ENCODE peak calls at places on chromosome 14, in seven cellular contexts. I is tibial nerve, F is psoas muscle, C is HCT116, K is colonic mucosa, Q is adipocyte, Z is foreskin keratinocyte. G is an unnamed sample.

GRCh38 chr14:96104469-96105057 is 65.4 kb downstream of the C14orf132 start:
- DNase-seq in Q (peak; percentile 99), I (peak; percentile 90), Z (peak; percentile 29), K (peak; percentile 79), F (peak; percentile 90), C (no peak), G (peak; percentile 97)

GRCh38 chr14:51283402-51283825 is 43.4 kb downstream of the TMX1 start:
- DNase-seq in K (no peak), C (peak; percentile 36), Z (peak; percentile 83), I (no peak), Q (peak; percentile 97), F (no peak), G (peak; percentile 85)

GRCh38 chr14:92026548-92027190 is 13.2 kb downstream of the TRIP11 start:
- DNase-seq in I (no peak), K (no peak), F (no peak), C (no peak), Z (no peak), Q (no peak), G (no peak)

GRCh38 chr14:35789651-35790050 is 19.4 kb downstream of the RALGAPA1 start:
- DNase-seq in I (no peak), Z (peak; percentile 6), C (no peak), F (no peak), Q (no peak), K (no peak), G (no peak)

GRCh38 chr14:59004012-59004411 is 184.5 kb upstream of the DAAM1 start:
- DNase-seq in I (no peak), Z (no peak), F (no peak), Q (peak; percentile 42), C (no peak), K (no peak), G (no peak)

GRCh38 chr14:85037411-85037810 is 492.5 kb upstream of the FLRT2 start:
- DNase-seq in I (no peak), Z (peak; percentile 17), F (no peak), Q (peak; percentile 8), C (no peak), K (no peak), G (no peak)

GRCh38 chr14:94180655-94181271 is 6.6 kb downstream of the PPP4R4 start:
- DNase-seq in F (no peak), C (peak; percentile 35), I (no peak), Q (peak; percentile 86), Z (no peak), K (no peak), G (peak; percentile 34)

GRCh38 chr14:98582276-98582675 is 689.7 kb downstream of the BCL11B start:
- DNase-seq in I (no peak), F (no peak), Q (no peak), Z (no peak), C (no peak), K (no peak), G (no peak)

GRCh38 chr14:21264025-21264801 is 5.0 kb downstream of the HNRNPC start:
- DNase-seq in K (no peak), F (no peak), Z (peak; percentile 81), I (no peak), C (no peak), Q (peak; percentile 71), G (no peak)

GRCh38 chr14:30158299-30158698 is 230.7 kb upstream of the PRKD1 start:
- DNase-seq in I (no peak), F (no peak), K (no peak), Q (no peak), C (no peak), Z (no peak), G (no peak)

GRCh38 chr14:59321184-59321952 is 132.9 kb downstream of the DAAM1 start:
- DNase-seq in Z (peak; percentile 91), K (no peak), I (no peak), Q (peak; percentile 50), F (no peak), C (no peak), G (no peak)

GRCh38 chr14:91899213-91899612 is 31.9 kb upstream of the TC2N start:
- DNase-seq in K (peak; percentile 52), C (no peak), F (no peak), Z (no peak), Q (no peak), I (no peak), G (no peak)

GRCh38 chr14:63956326-63956725 is 103.5 kb downstream of the SYNE2 start:
- DNase-seq in Z (peak; percentile 56), C (no peak), Q (no peak), I (no peak), K (no peak), F (no peak), G (no peak)

GRCh38 chr14:65229431-65230286 is 127.3 kb upstream of the MAX start:
- DNase-seq in Q (peak; percentile 66), F (peak; percentile 63), Z (no peak), C (no peak), K (peak; percentile 58), I (no peak), G (peak; percentile 78)

GRCh38 chr14:50668008-50668851 is at the start of gene SAV1:
- DNase-seq in Q (peak; percentile 94), I (peak; percentile 76), K (peak; percentile 82), C (peak; percentile 52), Z (peak; percentile 76), F (peak; percentile 91), G (peak; percentile 90)

GRCh38 chr14:51082394-51082793 is 12.5 kb downstream of the TRIM9 start:
- DNase-seq in I (no peak), Z (no peak), K (no peak), Q (no peak), F (no peak), C (no peak), G (no peak)

GRCh38 chr14:65226824-65227604 is 124.7 kb upstream of the MAX start:
- DNase-seq in F (no peak), Z (peak; percentile 47), Q (peak; percentile 80), C (no peak), K (peak; percentile 86), I (no peak), G (no peak)

GRCh38 chr14:90201344-90201743 is 55.0 kb upstream of the PSMC1 start:
- DNase-seq in Q (no peak), F (no peak), I (no peak), C (no peak), Z (no peak), K (no peak), G (no peak)

GRCh38 chr14:52929192-52929807 is 21.6 kb downstream of the FERMT2 start:
- DNase-seq in F (no peak), I (no peak), Z (no peak), C (no peak), K (no peak), Q (no peak), G (no peak)

GRCh38 chr14:94123296-94123695 is 6.1 kb downstream of the IFI27L2 start:
- DNase-seq in I (no peak), C (no peak), Q (no peak), F (no peak), Z (no peak), K (peak; percentile 7), G (peak; percentile 27)

GRCh38 chr14:68075382-68076029 is 255.9 kb downstream of the RAD51B start:
- DNase-seq in I (no peak), Z (no peak), K (no peak), C (no peak), Q (no peak), F (no peak), G (no peak)

GRCh38 chr14:56339855-56340701 is 221.9 kb downstream of the PELI2 start:
- DNase-seq in K (peak; percentile 65), Q (peak; percentile 97), C (peak; percentile 53), Z (peak; percentile 81), F (peak; percentile 84), I (peak; percentile 77), G (peak; percentile 79)

GRCh38 chr14:76509291-76509690 is 133.4 kb downstream of the ESRRB start:
- DNase-seq in Z (no peak), F (no peak), C (no peak), Q (no peak), K (no peak), I (no peak), G (no peak)
- H3K4me1 ChIP-seq in Z (no peaks in the 10 kb centered on the region), F (no peaks in the 10 kb centered on the region), C (no peaks in the 10 kb centered on the region), Q (no peaks in the 10 kb centered on the region), K (no peaks in the 10 kb centered on the region), I (no peaks in the 10 kb centered on the region), G (no peaks in the 10 kb centered on the region)

GRCh38 chr14:24132061-24132685 is 1.7 kb downstream of the FITM1 start:
- DNase-seq in F (peak; percentile 70), Q (no peak), K (no peak), I (no peak), Z (no peak), C (no peak), G (no peak)
- H3K4me1 ChIP-seq in F (peaks cover 35% of the 10 kb centered on the region), Q (peaks cover 8% of the 10 kb centered on the region), K (peaks cover 4% of the 10 kb centered on the region), I (peaks cover 7% of the 10 kb centered on the region), Z (no peaks in the 10 kb centered on the region), C (peaks cover 9% of the 10 kb centered on the region), G (peaks cover 13% of the 10 kb centered on the region)

DNA sequence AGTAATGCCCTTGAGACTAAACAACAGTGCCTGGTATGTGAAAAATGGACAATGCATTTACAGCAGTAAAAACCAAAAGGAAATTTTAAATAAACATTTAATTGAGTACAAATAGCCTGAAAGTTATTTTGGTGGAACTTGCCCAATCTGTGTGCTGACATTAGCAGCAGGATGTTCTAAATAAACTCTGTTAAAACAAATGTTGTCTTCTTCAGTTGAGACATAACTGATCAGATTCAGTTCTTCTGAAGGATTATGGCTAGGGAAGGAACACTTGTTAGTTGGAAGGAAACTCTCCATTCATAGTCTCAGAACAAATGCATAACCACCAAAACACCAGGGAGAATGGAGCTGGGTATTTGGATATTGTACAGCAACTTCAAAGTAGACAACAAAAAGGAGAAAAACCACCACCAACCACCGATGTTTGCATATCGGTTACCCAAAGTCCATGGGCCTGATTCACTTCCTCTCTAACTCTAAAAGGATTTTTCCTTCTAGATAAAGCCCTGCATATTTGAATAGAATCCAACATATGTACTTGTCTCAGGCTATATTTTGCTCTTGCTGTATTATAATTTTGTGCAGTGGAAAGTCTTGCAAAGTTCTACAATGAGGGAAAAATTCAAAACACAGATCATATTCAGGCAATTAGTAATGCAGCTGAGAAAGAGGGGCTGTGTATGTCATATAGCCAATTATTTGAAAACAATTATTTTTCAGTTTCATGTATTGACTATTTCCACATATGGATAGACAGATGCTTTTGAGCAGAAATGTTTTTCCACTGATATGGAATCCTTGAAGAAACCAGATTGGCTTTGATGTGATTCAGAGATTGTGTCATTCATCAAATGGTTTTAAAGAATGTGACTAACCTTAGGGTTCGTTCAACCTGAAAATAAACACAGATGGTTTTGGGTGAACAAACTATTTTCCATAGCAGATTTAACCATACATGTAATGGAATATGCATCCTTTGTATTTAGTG is 152.2 kb upstream of the BMP4 start:
- DNase-seq in Z (peak; percentile 83), K (no peak), I (no peak), Q (peak; percentile 69), C (peak; percentile 48), F (no peak), G (peak; percentile 88)
- H3K4me1 ChIP-seq in Z (peaks cover 63% of the 10 kb centered on the region), K (no peaks in the 10 kb centered on the region), I (no peaks in the 10 kb centered on the region), Q (peaks cover 21% of the 10 kb centered on the region), C (peaks cover 63% of the 10 kb centered on the region), F (no peaks in the 10 kb centered on the region), G (peaks cover 40% of the 10 kb centered on the region)

GRCh38 chr14:72679591-72680151 is 214.2 kb downstream of the DPF3 start:
- DNase-seq in F (no peak), I (no peak), K (no peak), Z (no peak), C (no peak), Q (no peak), G (no peak)
- H3K4me1 ChIP-seq in F (peaks cover 5% of the 10 kb centered on the region), I (no peaks in the 10 kb centered on the region), K (no peaks in the 10 kb centered on the region), Z (no peaks in the 10 kb centered on the region), C (no peaks in the 10 kb centered on the region), Q (peaks cover 11% of the 10 kb centered on the region), G (no peaks in the 10 kb centered on the region)

GRCh38 chr14:93041830-93042229 is 73.9 kb downstream of the ITPK1 start:
- DNase-seq in Z (no peak), K (no peak), F (no peak), I (no peak), Q (no peak), C (no peak), G (no peak)
- H3K4me1 ChIP-seq in Z (peaks cover 48% of the 10 kb centered on the region), K (peaks cover 41% of the 10 kb centered on the region), F (peaks cover 28% of the 10 kb centered on the region), I (peaks cover 80% of the 10 kb centered on the region), Q (peaks cover 13% of the 10 kb centered on the region), C (peaks cover 72% of the 10 kb centered on the region), G (peaks cover 99% of the 10 kb centered on the region)

GRCh38 chr14:104725772-104726548 is 1.9 kb downstream of the ADSS1 start:
- DNase-seq in Z (no peak), K (no peak), C (no peak), Q (no peak), F (peak; percentile 78), I (no peak), G (no peak)
- H3K4me1 ChIP-seq in Z (no peaks in the 10 kb centered on the region), K (peaks cover 7% of the 10 kb centered on the region), C (peaks cover 13% of the 10 kb centered on the region), Q (peaks cover 40% of the 10 kb centered on the region), F (peaks cover 60% of the 10 kb centered on the region), I (peaks cover 35% of the 10 kb centered on the region), G (peaks cover 17% of the 10 kb centered on the region)

G was measured in SJSA1.